ENCODE peak calls at places on chromosomes 13 and 19, in ten cellular contexts. One of them, this sample, is unnamed.

GRCh38 chr13:36885901-36886300 is 34.1 kb downstream of the SMAD9 start:
- DNase-seq in Peyer's patch: no peak
- DNase-seq in fibroblast of the aortic adventitia: no peak
- DNase-seq in lower leg skin: no peak
- DNase-seq in heart right ventricle: no peak
- DNase-seq in fibroblast of pulmonary artery: no peak
- DNase-seq in NB4: no peak
- DNase-seq in PC-3: no peak
- DNase-seq in adrenal gland: no peak
- DNase-seq in mammary epithelial cell: no peak
- DNase-seq in this sample: no peak

GRCh38 chr13:68047889-68048288 is 817.8 kb upstream of the PCDH9 start:
- DNase-seq in Peyer's patch: no peak
- DNase-seq in fibroblast of the aortic adventitia: no peak
- DNase-seq in lower leg skin: no peak
- DNase-seq in heart right ventricle: no peak
- DNase-seq in fibroblast of pulmonary artery: no peak
- DNase-seq in NB4: no peak
- DNase-seq in PC-3: peak
- DNase-seq in adrenal gland: no peak
- DNase-seq in mammary epithelial cell: peak
- DNase-seq in this sample: no peak

GRCh38 chr13:28320884-28321574 is 173.9 kb downstream of the FLT1 start:
- DNase-seq in Peyer's patch: no peak
- DNase-seq in fibroblast of the aortic adventitia: no peak
- DNase-seq in lower leg skin: no peak
- DNase-seq in heart right ventricle: no peak
- DNase-seq in fibroblast of pulmonary artery: no peak
- DNase-seq in NB4: no peak
- DNase-seq in PC-3: peak
- DNase-seq in adrenal gland: no peak
- DNase-seq in mammary epithelial cell: no peak
- DNase-seq in this sample: no peak

GRCh38 chr19:39166571-39167391 is 30.0 kb upstream of the NCCRP1 start:
- DNase-seq in Peyer's patch: no peak
- DNase-seq in fibroblast of the aortic adventitia: no peak
- DNase-seq in lower leg skin: peak
- DNase-seq in heart right ventricle: peak
- DNase-seq in fibroblast of pulmonary artery: no peak
- DNase-seq in NB4: no peak
- DNase-seq in PC-3: peak
- DNase-seq in adrenal gland: peak
- DNase-seq in mammary epithelial cell: peak
- DNase-seq in this sample: no peak

GRCh38 chr13:85806553-85807175 is 7.4 kb upstream of the SLITRK6 start:
- DNase-seq in Peyer's patch: no peak
- DNase-seq in fibroblast of the aortic adventitia: peak
- DNase-seq in lower leg skin: no peak
- DNase-seq in heart right ventricle: no peak
- DNase-seq in fibroblast of pulmonary artery: peak
- DNase-seq in NB4: peak
- DNase-seq in PC-3: peak
- DNase-seq in adrenal gland: no peak
- DNase-seq in mammary epithelial cell: peak
- DNase-seq in this sample: peak

GRCh38 chr19:11377237-11377636 is 2.8 kb downstream of the SWSAP1 start:
- DNase-seq in Peyer's patch: no peak
- DNase-seq in fibroblast of the aortic adventitia: peak
- DNase-seq in lower leg skin: peak
- DNase-seq in heart right ventricle: no peak
- DNase-seq in fibroblast of pulmonary artery: peak
- DNase-seq in NB4: peak
- DNase-seq in PC-3: peak
- DNase-seq in adrenal gland: peak
- DNase-seq in mammary epithelial cell: peak
- DNase-seq in this sample: peak

GRCh38 chr13:113275387-113275786 is 21.7 kb upstream of the LAMP1 start:
- DNase-seq in Peyer's patch: no peak
- DNase-seq in fibroblast of the aortic adventitia: peak
- DNase-seq in lower leg skin: no peak
- DNase-seq in heart right ventricle: no peak
- DNase-seq in fibroblast of pulmonary artery: peak
- DNase-seq in NB4: peak
- DNase-seq in PC-3: peak
- DNase-seq in adrenal gland: peak
- DNase-seq in mammary epithelial cell: peak
- DNase-seq in this sample: peak

GRCh38 chr19:51098366-51099069 is 9.7 kb downstream of the CTU1 start:
- DNase-seq in Peyer's patch: no peak
- DNase-seq in fibroblast of the aortic adventitia: no peak
- DNase-seq in lower leg skin: no peak
- DNase-seq in heart right ventricle: no peak
- DNase-seq in fibroblast of pulmonary artery: no peak
- DNase-seq in NB4: no peak
- DNase-seq in PC-3: no peak
- DNase-seq in adrenal gland: no peak
- DNase-seq in mammary epithelial cell: no peak
- DNase-seq in this sample: no peak

DNA sequence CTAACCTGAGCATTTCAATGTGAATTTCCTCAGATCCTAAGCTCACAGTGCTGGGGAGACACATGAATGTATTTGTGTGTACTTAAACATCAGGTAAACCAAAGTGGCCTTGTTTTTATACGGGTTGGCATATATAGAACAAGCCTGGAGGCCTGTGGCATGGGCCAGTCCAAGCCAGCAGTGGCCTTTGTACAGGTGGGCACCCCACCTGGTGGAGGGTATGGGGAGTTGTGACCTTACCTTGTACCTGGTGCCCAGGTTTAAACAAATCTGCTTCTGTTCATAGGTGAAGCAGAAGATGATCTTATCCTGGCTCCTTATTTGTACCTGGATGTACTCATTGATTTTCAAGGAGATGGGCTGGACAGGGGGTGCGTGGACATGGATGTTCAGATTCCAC is 71.0 kb downstream of the ERICH6B start:
- DNase-seq in Peyer's patch: no peak
- DNase-seq in fibroblast of the aortic adventitia: no peak
- DNase-seq in lower leg skin: no peak
- DNase-seq in heart right ventricle: no peak
- DNase-seq in fibroblast of pulmonary artery: no peak
- DNase-seq in NB4: no peak
- DNase-seq in PC-3: no peak
- DNase-seq in adrenal gland: no peak
- DNase-seq in mammary epithelial cell: no peak
- DNase-seq in this sample: no peak
- TF ChIP-seq CTCF in Peyer's patch: no peak
- TF ChIP-seq CTCF in fibroblast of the aortic adventitia: no peak
- TF ChIP-seq CTCF in lower leg skin: no peak
- TF ChIP-seq CTCF in heart right ventricle: no peak
- TF ChIP-seq CTCF in fibroblast of pulmonary artery: no peak
- TF ChIP-seq CTCF in NB4: no peak
- TF ChIP-seq CTCF in PC-3: no peak
- TF ChIP-seq CTCF in adrenal gland: no peak
- TF ChIP-seq CTCF in mammary epithelial cell: peak
- TF ChIP-seq CTCF in this sample: no peak

GRCh38 chr13:39602277-39602613 is 748 bp downstream of the LHFPL6 start:
- DNase-seq in Peyer's patch: no peak
- DNase-seq in fibroblast of the aortic adventitia: no peak
- DNase-seq in lower leg skin: no peak
- DNase-seq in heart right ventricle: no peak
- DNase-seq in fibroblast of pulmonary artery: no peak
- DNase-seq in NB4: peak
- DNase-seq in PC-3: no peak
- DNase-seq in adrenal gland: no peak
- DNase-seq in mammary epithelial cell: no peak
- DNase-seq in this sample: peak

GRCh38 chr13:39601636-39602035 is 1.4 kb downstream of the LHFPL6 start:
- DNase-seq in Peyer's patch: no peak
- DNase-seq in fibroblast of the aortic adventitia: no peak
- DNase-seq in lower leg skin: no peak
- DNase-seq in heart right ventricle: no peak
- DNase-seq in fibroblast of pulmonary artery: no peak
- DNase-seq in NB4: no peak
- DNase-seq in PC-3: no peak
- DNase-seq in adrenal gland: no peak
- DNase-seq in mammary epithelial cell: no peak
- DNase-seq in this sample: no peak

GRCh38 chr13:39604736-39605135 is 1.7 kb upstream of the LHFPL6 start:
- DNase-seq in Peyer's patch: no peak
- DNase-seq in fibroblast of the aortic adventitia: no peak
- DNase-seq in lower leg skin: no peak
- DNase-seq in heart right ventricle: no peak
- DNase-seq in fibroblast of pulmonary artery: no peak
- DNase-seq in NB4: no peak
- DNase-seq in PC-3: no peak
- DNase-seq in adrenal gland: no peak
- DNase-seq in mammary epithelial cell: no peak
- DNase-seq in this sample: no peak

GRCh38 chr13:39603424-39603947 is 493 bp upstream of the LHFPL6 start:
- DNase-seq in Peyer's patch: no peak
- DNase-seq in fibroblast of the aortic adventitia: peak
- DNase-seq in lower leg skin: no peak
- DNase-seq in heart right ventricle: peak
- DNase-seq in fibroblast of pulmonary artery: peak
- DNase-seq in NB4: peak
- DNase-seq in PC-3: peak
- DNase-seq in adrenal gland: peak
- DNase-seq in mammary epithelial cell: no peak
- DNase-seq in this sample: peak

DNA sequence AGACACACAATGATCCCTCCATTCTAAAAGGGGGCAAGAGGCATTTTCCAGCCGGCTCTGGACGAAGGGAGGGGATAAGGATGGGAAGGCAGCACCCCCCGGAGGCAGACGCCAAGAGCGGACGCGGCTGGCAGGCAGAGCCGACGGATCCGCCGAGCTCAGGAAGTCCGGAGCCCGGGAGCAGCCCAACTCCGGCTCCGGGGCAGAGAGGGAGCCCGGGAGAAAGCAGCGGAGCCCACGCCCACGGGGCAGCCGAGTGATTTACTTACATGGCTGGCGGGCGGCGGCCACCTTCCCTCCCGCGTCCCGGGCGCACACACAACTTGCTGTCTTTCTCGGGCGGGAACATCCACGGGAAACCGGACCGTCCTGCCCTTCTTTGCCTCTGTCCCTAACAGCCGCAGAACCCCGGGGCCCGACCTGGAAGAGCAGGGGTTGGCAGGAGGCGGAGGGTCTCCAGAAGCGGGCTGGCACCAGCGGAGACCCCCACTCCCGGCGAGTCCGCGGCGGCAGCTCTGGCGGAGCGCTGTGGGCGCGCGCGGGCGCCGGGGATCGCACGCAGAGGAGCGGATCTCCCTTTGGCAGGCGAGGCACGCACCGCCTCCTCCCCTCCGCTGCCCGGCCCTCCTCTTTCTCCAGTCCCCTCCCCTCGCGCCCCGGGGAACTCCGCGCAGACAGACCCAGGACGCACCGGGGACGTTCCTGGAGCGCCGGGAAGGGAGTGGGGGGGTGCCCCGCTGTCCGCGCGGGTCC is at the start of gene LHFPL6:
- DNase-seq in Peyer's patch: peak
- DNase-seq in fibroblast of the aortic adventitia: peak
- DNase-seq in lower leg skin: peak
- DNase-seq in heart right ventricle: peak
- DNase-seq in fibroblast of pulmonary artery: peak
- DNase-seq in NB4: peak
- DNase-seq in PC-3: peak
- DNase-seq in adrenal gland: peak
- DNase-seq in mammary epithelial cell: peak
- DNase-seq in this sample: peak
- TF ChIP-seq CTCF in Peyer's patch: no peak
- TF ChIP-seq CTCF in fibroblast of the aortic adventitia: peak
- TF ChIP-seq CTCF in lower leg skin: no peak
- TF ChIP-seq CTCF in heart right ventricle: peak
- TF ChIP-seq CTCF in fibroblast of pulmonary artery: peak
- TF ChIP-seq CTCF in NB4: no peak
- TF ChIP-seq CTCF in PC-3: peak
- TF ChIP-seq CTCF in adrenal gland: no peak
- TF ChIP-seq CTCF in mammary epithelial cell: peak
- TF ChIP-seq CTCF in this sample: peak

DNA sequence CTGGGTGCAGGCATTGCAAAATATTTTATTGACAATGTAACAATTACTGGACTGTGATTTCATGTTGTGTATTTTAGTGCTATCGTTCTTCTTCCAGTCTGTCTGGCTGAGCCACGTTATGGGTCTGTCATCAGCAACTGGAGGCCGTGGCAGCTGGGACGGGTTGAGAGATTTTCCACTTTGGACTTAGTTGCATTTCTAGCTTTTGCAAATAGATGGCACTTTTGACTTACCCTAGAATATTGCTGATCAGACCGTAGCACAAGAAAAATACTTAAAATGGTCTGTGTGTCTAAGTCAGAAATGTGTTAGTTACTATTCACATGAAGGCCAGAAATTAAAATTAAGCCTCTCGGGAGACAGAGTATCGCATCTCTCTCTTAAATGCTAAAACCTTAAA is 211.1 kb downstream of the TEX29 start:
- DNase-seq in Peyer's patch: no peak
- DNase-seq in fibroblast of the aortic adventitia: no peak
- DNase-seq in lower leg skin: no peak
- DNase-seq in heart right ventricle: no peak
- DNase-seq in fibroblast of pulmonary artery: peak
- DNase-seq in NB4: peak
- DNase-seq in PC-3: peak
- DNase-seq in adrenal gland: no peak
- DNase-seq in mammary epithelial cell: no peak
- DNase-seq in this sample: no peak
- TF ChIP-seq CTCF in Peyer's patch: peak
- TF ChIP-seq CTCF in fibroblast of the aortic adventitia: no peak
- TF ChIP-seq CTCF in lower leg skin: no peak
- TF ChIP-seq CTCF in heart right ventricle: no peak
- TF ChIP-seq CTCF in fibroblast of pulmonary artery: no peak
- TF ChIP-seq CTCF in NB4: peak
- TF ChIP-seq CTCF in PC-3: no peak
- TF ChIP-seq CTCF in adrenal gland: no peak
- TF ChIP-seq CTCF in mammary epithelial cell: no peak
- TF ChIP-seq CTCF in this sample: no peak

GRCh38 chr19:41699968-41700323 is 8.5 kb upstream of the CEACAM5 start:
- DNase-seq in Peyer's patch: no peak
- DNase-seq in fibroblast of the aortic adventitia: no peak
- DNase-seq in lower leg skin: no peak
- DNase-seq in heart right ventricle: no peak
- DNase-seq in fibroblast of pulmonary artery: no peak
- DNase-seq in NB4: no peak
- DNase-seq in PC-3: no peak
- DNase-seq in adrenal gland: peak
- DNase-seq in mammary epithelial cell: no peak
- DNase-seq in this sample: no peak

GRCh38 chr19:41699231-41699967 is 9.0 kb upstream of the CEACAM5 start:
- DNase-seq in Peyer's patch: no peak
- DNase-seq in fibroblast of the aortic adventitia: no peak
- DNase-seq in lower leg skin: no peak
- DNase-seq in heart right ventricle: no peak
- DNase-seq in fibroblast of pulmonary artery: no peak
- DNase-seq in NB4: no peak
- DNase-seq in PC-3: no peak
- DNase-seq in adrenal gland: peak
- DNase-seq in mammary epithelial cell: peak
- DNase-seq in this sample: no peak

GRCh38 chr19:41702208-41702651 is 6.2 kb upstream of the CEACAM5 start:
- DNase-seq in Peyer's patch: no peak
- DNase-seq in fibroblast of the aortic adventitia: peak
- DNase-seq in lower leg skin: no peak
- DNase-seq in heart right ventricle: no peak
- DNase-seq in fibroblast of pulmonary artery: peak
- DNase-seq in NB4: no peak
- DNase-seq in PC-3: peak
- DNase-seq in adrenal gland: peak
- DNase-seq in mammary epithelial cell: peak
- DNase-seq in this sample: no peak

GRCh38 chr19:41700381-41701195 is 7.8 kb upstream of the CEACAM5 start:
- DNase-seq in Peyer's patch: no peak
- DNase-seq in fibroblast of the aortic adventitia: no peak
- DNase-seq in lower leg skin: no peak
- DNase-seq in heart right ventricle: no peak
- DNase-seq in fibroblast of pulmonary artery: no peak
- DNase-seq in NB4: no peak
- DNase-seq in PC-3: no peak
- DNase-seq in adrenal gland: peak
- DNase-seq in mammary epithelial cell: no peak
- DNase-seq in this sample: no peak

GRCh38 chr19:41701401-41702075 is 6.9 kb upstream of the CEACAM5 start:
- DNase-seq in Peyer's patch: no peak
- DNase-seq in fibroblast of the aortic adventitia: no peak
- DNase-seq in lower leg skin: no peak
- DNase-seq in heart right ventricle: no peak
- DNase-seq in fibroblast of pulmonary artery: no peak
- DNase-seq in NB4: peak
- DNase-seq in PC-3: no peak
- DNase-seq in adrenal gland: peak
- DNase-seq in mammary epithelial cell: no peak
- DNase-seq in this sample: no peak
- TF ChIP-seq CTCF in Peyer's patch: peak
- TF ChIP-seq CTCF in fibroblast of the aortic adventitia: no peak
- TF ChIP-seq CTCF in lower leg skin: no peak
- TF ChIP-seq CTCF in heart right ventricle: no peak
- TF ChIP-seq CTCF in fibroblast of pulmonary artery: no peak
- TF ChIP-seq CTCF in NB4: peak
- TF ChIP-seq CTCF in PC-3: peak
- TF ChIP-seq CTCF in adrenal gland: no peak
- TF ChIP-seq CTCF in mammary epithelial cell: peak
- TF ChIP-seq CTCF in this sample: peak